ENCODE peak calls at places on chromosomes 16 and 17, in five cellular contexts. Q, F, L, U and S are unnamed samples. For H3K4me1, the result is how much of the 10 kb centered on the place peaks cover.

GRCh38 chr17:17416007-17416399 is 60.8 kb upstream of the MED9 start:
- DNase-seq in Q (peak), F (peak), L (peak), U (no peak), S (peak)

GRCh38 chr17:71625330-71625729 is 495.5 kb upstream of the SOX9 start:
- DNase-seq in Q (no peak), F (no peak), L (no peak), U (no peak), S (no peak)

GRCh38 chr16:77113835-77114234 is 77.2 kb upstream of the MON1B start:
- DNase-seq in Q (no peak), F (no peak), L (no peak), U (no peak), S (no peak)

GRCh38 chr16:1265826-1266225 is 10.0 kb downstream of the TPSD1 start:
- DNase-seq in Q (no peak), F (no peak), L (no peak), U (no peak), S (no peak)

GRCh38 chr16:83898463-83899271 is at the start of gene MLYCD:
- DNase-seq in Q (peak), F (peak), L (peak), U (peak), S (peak)

GRCh38 chr17:12821376-12821940 is 32.2 kb downstream of the ARHGAP44 start:
- DNase-seq in Q (no peak), F (no peak), L (no peak), U (no peak), S (no peak)

GRCh38 chr17:82378741-82379021 is 7.1 kb downstream of the UTS2R start:
- DNase-seq in Q (no peak), F (no peak), L (no peak), U (no peak), S (no peak)

GRCh38 chr17:58332720-58333395 is 4.3 kb upstream of the TSPOAP1 start:
- DNase-seq in Q (peak), F (no peak), L (no peak), U (peak), S (no peak)

GRCh38 chr17:40038882-40039513 is 15.2 kb downstream of the MED24 start:
- DNase-seq in Q (no peak), F (peak), L (peak), U (no peak), S (no peak)

GRCh38 chr17:32110596-32110995 is 31.7 kb upstream of the RHOT1 start:
- DNase-seq in Q (no peak), F (no peak), L (no peak), U (no peak), S (no peak)

GRCh38 chr17:27158390-27158789 is 135.5 kb upstream of the WSB1 start:
- DNase-seq in Q (no peak), F (no peak), L (no peak), U (no peak), S (no peak)

GRCh38 chr16:73058221-73058615 is 10.3 kb upstream of the ZFHX3 start:
- DNase-seq in Q (no peak), F (peak), L (peak), U (no peak), S (peak)

GRCh38 chr17:30337393-30337999 is 3.6 kb upstream of the TMIGD1 start:
- DNase-seq in Q (no peak), F (no peak), L (peak), U (no peak), S (no peak)

GRCh38 chr16:54284319-54284930 is 2.2 kb downstream of the IRX3 start:
- DNase-seq in Q (no peak), F (peak), L (peak), U (no peak), S (no peak)

GRCh38 chr17:75691371-75692290 is 24.5 kb downstream of the SAP30BP start:
- DNase-seq in Q (no peak), F (peak), L (no peak), U (no peak), S (no peak)

GRCh38 chr17:2377659-2378058 is 23.2 kb downstream of the MNT start:
- DNase-seq in Q (no peak), F (no peak), L (no peak), U (no peak), S (no peak)

GRCh38 chr17:82228842-82229685 is at the start of gene SLC16A3:
- DNase-seq in Q (peak), F (peak), L (peak), U (peak), S (peak)

GRCh38 chr17:78673395-78673794 is 96.2 kb upstream of the DNAH17 start:
- DNase-seq in Q (no peak), F (no peak), L (no peak), U (no peak), S (no peak)

GRCh38 chr17:11221721-11222120 is 19.3 kb upstream of the SHISA6 start:
- DNase-seq in Q (no peak), F (no peak), L (peak), U (no peak), S (no peak)

GRCh38 chr16:81879625-81880024 is 100.5 kb downstream of the PLCG2 start:
- DNase-seq in Q (no peak), F (no peak), L (no peak), U (no peak), S (no peak)

GRCh38 chr17:54967621-54968258 is 714 bp downstream of the COX11 start:
- DNase-seq in Q (peak), F (peak), L (peak), U (no peak), S (peak)

GRCh38 chr17:75319818-75320691 is 30.8 kb upstream of the SLC25A19 start:
- DNase-seq in Q (no peak), F (no peak), L (no peak), U (no peak), S (no peak)

GRCh38 chr17:31678431-31678830 is 180.6 kb downstream of the COPRS start:
- DNase-seq in Q (no peak), F (no peak), L (no peak), U (peak), S (peak)

GRCh38 chr17:15398291-15398690 is 56.9 kb upstream of the TEKT3 start:
- DNase-seq in Q (no peak), F (peak), L (no peak), U (no peak), S (no peak)

GRCh38 chr16:85215478-85216120 is 103.3 kb upstream of the CIBAR2 start:
- DNase-seq in Q (no peak), F (no peak), L (no peak), U (no peak), S (no peak)
- H3K4me1 ChIP-seq in Q (under half), F (under half), L (under half), U (under half), S (under half)

GRCh38 chr17:80262775-80263244 is 2.2 kb downstream of the RNF213 start:
- DNase-seq in Q (no peak), F (no peak), L (no peak), U (no peak), S (no peak)
- H3K4me1 ChIP-seq in Q (half or more), F (under half), L (under half), U (half or more), S (under half)

GRCh38 chr16:85607331-85607765 is 5.8 kb upstream of the GSE1 start:
- DNase-seq in Q (no peak), F (no peak), L (no peak), U (no peak), S (no peak)

GRCh38 chr16:85605051-85605911 is 7.8 kb upstream of the GSE1 start:
- DNase-seq in Q (no peak), F (no peak), L (no peak), U (no peak), S (no peak)

GRCh38 chr16:85606920-85607319 is 6.2 kb upstream of the GSE1 start:
- DNase-seq in Q (no peak), F (no peak), L (no peak), U (no peak), S (no peak)

GRCh38 chr16:85607796-85608514 is 5.2 kb upstream of the GSE1 start:
- DNase-seq in Q (no peak), F (no peak), L (no peak), U (no peak), S (no peak)

GRCh38 chr16:85605912-85606841 is 6.9 kb upstream of the GSE1 start:
- DNase-seq in Q (no peak), F (no peak), L (no peak), U (no peak), S (no peak)
- H3K4me1 ChIP-seq in Q (under half), F (under half), L (under half), U (under half), S (under half)

GRCh38 chr16:28496844-28497243 is 2.4 kb downstream of the APOBR start:
- DNase-seq in Q (no peak), F (no peak), L (no peak), U (no peak), S (no peak)
- H3K4me1 ChIP-seq in Q (under half), F (under half), L (under half), U (under half), S (under half)

GRCh38 chr17:28938552-28938951 is 12.8 kb downstream of the PHF12 start:
- DNase-seq in Q (no peak), F (no peak), L (no peak), U (no peak), S (no peak)
- H3K4me1 ChIP-seq in Q (half or more), F (under half), L (under half), U (half or more), S (under half)

GRCh38 chr16:27328937-27329336 is 15.2 kb downstream of the IL4R start:
- DNase-seq in Q (no peak), F (no peak), L (no peak), U (no peak), S (no peak)
- H3K4me1 ChIP-seq in Q (half or more), F (under half), L (under half), U (under half), S (under half)

GRCh38 chr16:66750279-66751134 is 902 bp downstream of the DYNC1LI2 start:
- DNase-seq in Q (no peak), F (peak), L (no peak), U (no peak), S (no peak)
- H3K4me1 ChIP-seq in Q (under half), F (under half), L (under half), U (under half), S (under half)

GRCh38 chr17:410674-411401 is 58.2 kb upstream of the RPH3AL start:
- DNase-seq in Q (peak), F (no peak), L (peak), U (peak), S (peak)

GRCh38 chr17:409848-410673 is 57.5 kb upstream of the RPH3AL start:
- DNase-seq in Q (peak), F (peak), L (peak), U (peak), S (peak)

GRCh38 chr17:413016-413350 is 60.4 kb upstream of the RPH3AL start:
- DNase-seq in Q (no peak), F (no peak), L (no peak), U (no peak), S (no peak)

GRCh38 chr17:412211-413015 is 59.8 kb upstream of the RPH3AL start:
- DNase-seq in Q (peak), F (peak), L (peak), U (peak), S (peak)

DNA sequence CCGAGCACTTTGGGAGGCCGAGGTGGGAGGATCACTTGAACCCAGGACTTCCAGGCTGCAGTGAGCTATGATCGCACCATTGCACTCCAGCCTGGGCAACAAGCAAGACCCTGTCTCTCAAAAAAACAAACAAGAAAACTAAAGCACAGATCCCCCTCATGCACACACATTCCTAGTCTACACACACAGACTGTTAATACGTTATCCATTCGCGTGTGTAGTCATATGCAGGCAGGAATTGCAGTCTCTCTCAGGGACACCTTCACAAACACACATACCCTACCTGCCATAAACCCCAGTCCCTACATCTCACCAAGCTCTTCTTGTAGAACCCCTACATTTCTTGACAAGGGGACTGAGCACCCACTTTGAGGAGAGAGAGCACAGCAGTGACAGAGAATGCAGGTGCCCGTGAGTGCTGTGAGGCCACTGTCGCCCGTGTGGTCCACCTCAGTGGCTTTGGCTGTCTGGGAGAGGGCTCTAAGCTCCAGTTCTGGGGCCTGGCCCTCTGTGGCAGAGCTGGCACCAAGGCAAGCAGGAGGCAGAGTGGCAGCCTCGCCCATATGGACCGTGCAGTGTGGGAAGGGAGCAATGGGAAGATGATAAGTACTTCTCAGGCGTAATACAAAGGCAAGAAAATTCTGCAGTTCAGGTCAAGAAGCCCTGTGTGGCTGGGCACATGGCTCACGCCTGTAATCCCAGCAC is 59.0 kb upstream of the RPH3AL start:
- DNase-seq in Q (no peak), F (no peak), L (no peak), U (no peak), S (no peak)
- H3K4me1 ChIP-seq in Q (half or more), F (under half), L (under half), U (half or more), S (under half)